ENCODE peak calls at places on chromosomes 6 and 20, in ten cellular contexts. G is IMR-90, A is brain microvascular endothelial cell, Q is SK-N-SH, N is pancreas, T is heart left ventricle, H is hepatocyte, F is body of pancreas, D is heart right ventricle, J is right lobe of liver. Y is an unnamed sample. For H3K36me3, the result is how much of the 10 kb centered on the place peaks cover.

GRCh38 chr6:119079288-119079809 is 885 bp upstream of the FAM184A start:
- DNase-seq in G (peak), A (peak), Q (no peak), N (no peak), T (no peak), H (peak), F (no peak), D (no peak), J (no peak), Y (peak)

GRCh38 chr6:139323511-139324445 is 32.0 kb upstream of the TXLNB start:
- DNase-seq in G (peak), A (peak), Q (peak), N (no peak), T (peak), H (peak), F (peak), D (peak), J (peak), Y (no peak)

GRCh38 chr6:39195792-39196385 is 33.4 kb downstream of the KCNK5 start:
- DNase-seq in G (no peak), A (no peak), Q (no peak), N (no peak), T (no peak), H (no peak), F (no peak), D (no peak), J (no peak), Y (no peak)

GRCh38 chr20:10696650-10697049 is 22.9 kb upstream of the JAG1 start:
- DNase-seq in G (no peak), A (no peak), Q (no peak), N (peak), T (no peak), H (no peak), F (no peak), D (no peak), J (no peak), Y (no peak)

GRCh38 chr6:132122871-132123270 is 171.7 kb upstream of the CCN2 start:
- DNase-seq in G (peak), A (peak), Q (no peak), N (no peak), T (no peak), H (peak), F (no peak), D (no peak), J (no peak), Y (peak)

GRCh38 chr20:16476032-16476431 is 97.2 kb downstream of the KIF16B start:
- DNase-seq in G (peak), A (peak), Q (peak), N (no peak), T (no peak), H (peak), F (no peak), D (no peak), J (no peak), Y (no peak)

GRCh38 chr20:38839563-38839962 is 34.1 kb downstream of the PPP1R16B start:
- DNase-seq in G (no peak), A (no peak), Q (no peak), N (no peak), T (no peak), H (no peak), F (no peak), D (no peak), J (no peak), Y (no peak)

GRCh38 chr20:43667341-43668132 is 623 bp downstream of the MYBL2 start:
- DNase-seq in G (no peak), A (no peak), Q (peak), N (no peak), T (no peak), H (no peak), F (no peak), D (no peak), J (no peak), Y (peak)

GRCh38 chr6:43771210-43771857 is 1.3 kb downstream of the VEGFA start:
- DNase-seq in G (peak), A (peak), Q (peak), N (peak), T (peak), H (peak), F (peak), D (peak), J (peak), Y (peak)

GRCh38 chr6:144119376-144119775 is 24.0 kb upstream of the SF3B5 start:
- DNase-seq in G (no peak), A (no peak), Q (no peak), N (no peak), T (no peak), H (no peak), F (no peak), D (no peak), J (no peak), Y (peak)

GRCh38 chr6:12113190-12113578 is 101.1 kb downstream of the HIVEP1 start:
- DNase-seq in G (peak), A (peak), Q (no peak), N (no peak), T (no peak), H (no peak), F (no peak), D (no peak), J (no peak), Y (peak)

GRCh38 chr20:61759286-61760065 is 306.2 kb downstream of the TAF4 start:
- DNase-seq in G (no peak), A (no peak), Q (no peak), N (peak), T (no peak), H (no peak), F (no peak), D (no peak), J (no peak), Y (no peak)

GRCh38 chr20:20224806-20225205 is 143.1 kb upstream of the INSM1 start:
- DNase-seq in G (no peak), A (no peak), Q (no peak), N (no peak), T (no peak), H (no peak), F (no peak), D (no peak), J (no peak), Y (no peak)

GRCh38 chr6:149140910-149141290 is 176.6 kb upstream of the TAB2 start:
- DNase-seq in G (no peak), A (no peak), Q (no peak), N (no peak), T (no peak), H (no peak), F (no peak), D (no peak), J (no peak), Y (no peak)

GRCh38 chr6:163252132-163252729 is 162.3 kb upstream of the QKI start:
- DNase-seq in G (no peak), A (no peak), Q (no peak), N (no peak), T (no peak), H (no peak), F (no peak), D (no peak), J (no peak), Y (no peak)

GRCh38 chr6:136051140-136051775 is 198.9 kb downstream of the MTFR2 start:
- DNase-seq in G (peak), A (peak), Q (no peak), N (no peak), T (no peak), H (peak), F (no peak), D (peak), J (no peak), Y (no peak)

GRCh38 chr6:155524249-155524651 is 68.6 kb upstream of the NOX3 start:
- DNase-seq in G (peak), A (peak), Q (no peak), N (no peak), T (no peak), H (no peak), F (no peak), D (no peak), J (no peak), Y (no peak)

GRCh38 chr6:10166031-10166430 is 248.8 kb downstream of the TFAP2A start:
- DNase-seq in G (no peak), A (no peak), Q (no peak), N (no peak), T (no peak), H (no peak), F (no peak), D (no peak), J (no peak), Y (no peak)
- H3K36me3 ChIP-seq in G (under half), A (under half), Q (under half), N (under half), T (under half), H (under half), F (under half), D (under half), J (under half), Y (under half)

DNA sequence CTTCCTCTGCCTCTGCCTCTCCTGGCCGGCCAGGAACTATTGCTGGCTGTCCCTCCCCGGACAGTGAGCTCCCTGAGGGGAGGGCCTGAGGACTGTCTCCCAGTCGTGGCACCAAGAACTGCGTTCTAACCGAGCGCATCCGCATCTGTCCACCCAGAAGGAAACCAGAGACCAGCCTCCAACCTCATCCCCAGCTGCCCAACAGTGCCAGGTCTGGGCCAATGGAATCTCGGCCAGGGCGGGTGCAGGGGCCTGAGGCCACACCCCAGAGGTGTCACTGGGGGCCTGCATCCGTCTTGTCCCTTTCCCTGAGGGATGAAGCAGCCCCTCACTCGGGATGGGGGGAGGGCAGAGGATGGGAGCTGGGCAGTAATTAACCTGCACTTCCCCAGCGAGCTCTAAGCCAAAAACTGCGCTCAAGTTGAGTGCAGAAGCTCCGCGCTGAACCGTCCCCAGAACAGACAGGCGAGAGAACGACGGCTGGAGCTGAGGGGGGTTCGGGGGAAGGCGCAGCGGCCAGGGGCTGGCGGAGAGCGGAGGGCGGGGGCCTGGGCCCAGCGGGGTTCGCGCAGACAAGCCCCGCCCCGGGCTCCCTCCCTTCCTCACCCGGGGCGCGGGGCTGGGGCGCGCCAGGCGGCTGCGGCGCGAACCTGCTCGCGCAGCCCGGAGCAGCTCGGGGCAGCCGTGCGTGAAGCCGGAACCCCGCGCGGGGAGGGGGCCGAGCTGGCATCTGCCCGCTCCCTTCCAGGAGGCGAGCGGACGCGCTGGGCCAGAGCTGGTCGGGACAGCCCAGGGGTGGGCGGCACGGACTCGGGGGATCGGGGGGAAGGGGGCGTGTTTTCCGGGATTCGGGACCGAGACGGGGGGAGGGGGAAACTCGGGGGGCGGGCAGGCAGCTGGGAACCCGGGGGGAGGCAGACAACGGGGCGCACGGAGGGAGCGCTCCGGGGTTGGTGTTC is 1.4 kb downstream of the TFEB start:
- DNase-seq in G (peak), A (peak), Q (peak), N (peak), T (peak), H (peak), F (peak), D (peak), J (peak), Y (peak)
- H3K4me3 ChIP-seq in G (peak), A (peak), Q (peak), N (peak), T (peak), H (peak), F (peak), D (peak), J (peak), Y (peak)

DNA sequence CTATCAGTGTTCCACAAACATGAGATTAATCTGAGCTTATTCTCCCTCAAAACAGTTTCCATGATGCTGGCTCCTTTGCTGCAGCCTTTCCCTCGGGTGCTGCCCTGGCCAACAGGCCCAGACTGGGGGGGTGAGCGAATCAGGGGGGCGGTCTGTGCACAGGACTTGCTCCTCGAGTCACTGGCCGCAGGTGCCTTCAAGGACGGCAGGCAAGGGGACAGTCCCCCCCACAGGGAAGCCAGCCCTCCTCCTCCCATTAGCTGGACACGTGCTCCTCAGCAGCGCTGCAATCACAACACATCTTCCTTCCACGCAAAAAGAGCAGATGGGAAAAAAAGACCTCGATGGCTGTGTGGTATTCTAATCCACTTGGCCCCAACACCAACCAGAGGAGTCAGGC is 10.0 kb downstream of the YTHDF1 start:
- DNase-seq in G (no peak), A (no peak), Q (no peak), N (peak), T (no peak), H (no peak), F (no peak), D (no peak), J (no peak), Y (no peak)
- H3K36me3 ChIP-seq in G (half or more), A (half or more), Q (half or more), N (under half), T (half or more), H (under half), F (under half), D (half or more), J (under half), Y (half or more)

DNA sequence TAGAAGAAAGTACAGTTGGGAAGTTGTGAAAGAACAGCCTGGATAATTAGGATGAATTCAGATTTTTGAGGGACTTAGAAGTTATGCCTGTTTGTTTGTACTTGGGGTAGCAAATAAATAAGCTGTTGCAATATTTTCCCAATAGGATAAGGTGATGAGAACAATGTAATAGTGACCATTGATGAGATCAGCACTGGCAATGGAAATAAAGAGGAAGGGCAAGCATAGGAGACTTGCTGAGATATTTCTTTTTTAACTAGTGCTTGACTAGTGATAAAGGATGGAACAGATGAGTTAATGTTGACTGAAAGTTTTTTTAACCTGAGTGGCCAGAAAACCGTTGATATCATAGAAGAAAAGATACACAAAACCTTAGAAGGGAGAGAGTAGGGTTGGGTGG is 498.8 kb downstream of the CDKAL1 start:
- DNase-seq in G (no peak), A (no peak), Q (no peak), N (no peak), T (no peak), H (no peak), F (no peak), D (no peak), J (no peak), Y (no peak)
- H3K4me3 ChIP-seq in G (no peak), A (no peak), Q (no peak), N (no peak), T (no peak), H (no peak), F (no peak), D (no peak), J (no peak), Y (no peak)

DNA sequence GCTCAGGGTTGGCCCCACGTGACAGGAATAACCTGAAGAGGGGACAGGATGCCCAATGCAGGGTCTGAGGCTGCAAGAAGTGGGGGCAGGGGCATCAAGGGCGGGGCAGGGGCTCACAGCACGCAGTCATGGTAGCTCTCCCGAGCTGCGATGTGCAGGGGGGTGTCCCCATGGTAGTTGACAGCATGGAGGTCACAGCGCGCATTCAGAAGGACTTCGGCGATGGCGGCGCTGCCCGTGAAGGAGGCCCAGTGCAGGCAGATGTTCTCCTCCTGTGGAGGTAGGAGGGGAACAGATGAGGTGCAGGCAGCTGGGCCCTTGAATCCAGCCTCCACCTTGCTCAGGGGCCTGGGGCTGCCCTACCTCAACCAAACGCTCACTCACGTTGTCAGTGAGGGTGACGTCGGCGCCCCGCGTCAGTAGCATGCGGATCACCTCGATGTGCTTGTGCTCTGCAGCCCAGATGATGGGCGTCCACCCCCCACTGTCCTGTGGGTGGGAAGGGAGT is 5.8 kb upstream of the SLC44A4 start:
- DNase-seq in G (no peak), A (no peak), Q (peak), N (no peak), T (no peak), H (no peak), F (no peak), D (no peak), J (no peak), Y (no peak)
- H3K36me3 ChIP-seq in G (half or more), A (half or more), Q (half or more), N (half or more), T (half or more), H (under half), F (under half), D (half or more), J (under half), Y (under half)

GRCh38 chr6:169041078-169041477 is 212.6 kb downstream of the THBS2 start:
- DNase-seq in G (no peak), A (no peak), Q (no peak), N (no peak), T (no peak), H (no peak), F (no peak), D (no peak), J (no peak), Y (no peak)

GRCh38 chr6:169034523-169035167 is 219.0 kb downstream of the THBS2 start:
- DNase-seq in G (peak), A (no peak), Q (no peak), N (no peak), T (no peak), H (no peak), F (no peak), D (no peak), J (no peak), Y (no peak)

GRCh38 chr6:169038691-169039090 is 215.0 kb downstream of the THBS2 start:
- DNase-seq in G (no peak), A (no peak), Q (no peak), N (no peak), T (no peak), H (no peak), F (no peak), D (no peak), J (no peak), Y (no peak)

GRCh38 chr6:169029861-169030260 is 223.8 kb downstream of the THBS2 start:
- DNase-seq in G (no peak), A (no peak), Q (peak), N (no peak), T (no peak), H (no peak), F (no peak), D (no peak), J (no peak), Y (no peak)

DNA sequence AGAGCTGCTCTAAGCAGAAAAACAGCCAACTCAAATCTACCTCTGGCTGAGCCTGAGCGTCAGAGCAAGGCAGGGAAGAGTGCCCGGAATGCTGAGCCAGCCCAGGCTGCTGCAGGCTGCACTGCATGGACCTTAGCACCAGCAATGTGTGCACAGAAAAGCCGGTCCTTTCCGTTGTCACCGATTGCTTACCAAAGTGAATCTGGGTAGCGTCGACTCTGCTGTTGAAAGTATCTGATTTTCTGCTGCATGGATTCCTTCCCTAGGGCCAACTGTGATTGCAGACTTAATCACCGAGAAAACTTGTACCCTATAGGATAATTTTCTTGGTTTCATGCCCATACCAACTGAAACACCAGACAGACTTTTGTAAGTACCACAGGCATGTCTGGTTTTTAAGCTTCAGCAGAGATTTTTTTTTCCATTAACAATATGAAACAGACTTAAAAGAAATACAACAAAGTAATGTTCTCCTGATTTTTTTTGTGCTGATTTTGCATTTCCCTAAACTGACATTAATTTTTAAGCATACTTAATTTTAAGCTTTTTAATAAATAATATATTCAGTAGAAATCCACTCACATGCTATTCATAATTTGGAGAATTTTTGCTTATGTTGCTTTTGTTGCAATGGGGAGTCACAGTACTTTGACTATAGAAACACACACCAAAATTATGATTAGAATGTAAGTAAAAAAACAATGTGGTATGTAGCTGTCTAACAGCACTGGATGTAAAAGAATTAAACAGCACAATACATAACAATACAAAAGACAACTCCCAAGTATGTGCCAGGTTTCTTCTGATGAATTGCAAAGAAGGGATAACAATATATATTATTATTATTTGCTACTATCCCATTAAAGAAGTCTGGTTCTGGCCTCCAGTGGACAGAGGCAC is 218.0 kb downstream of the THBS2 start:
- DNase-seq in G (peak), A (peak), Q (peak), N (no peak), T (no peak), H (peak), F (no peak), D (no peak), J (no peak), Y (peak)
- H3K4me3 ChIP-seq in G (no peak), A (no peak), Q (peak), N (no peak), T (no peak), H (no peak), F (no peak), D (no peak), J (no peak), Y (peak)

Y was measured in MG63.